ENCODE peak calls at places on chromosomes 3 and 15, in four cellular contexts. C is H1, U is A549, J is K562. I is an unnamed sample.

GRCh38 chr15:52483712-52484111 is 45.0 kb downstream of the MYO5A start:
- DNase-seq in U (no peak), C (no peak), J (no peak), I (no peak)

GRCh38 chr15:68210821-68211655 is 5.9 kb upstream of the CALML4 start:
- DNase-seq in U (peak), J (peak), C (no peak), I (no peak)

GRCh38 chr3:125075738-125076137 is 19.9 kb upstream of the HEG1 start:
- DNase-seq in C (no peak), J (no peak), U (no peak), I (no peak)

GRCh38 chr3:109685084-109686079 is 348.0 kb upstream of the DPPA4 start:
- DNase-seq in J (no peak), U (peak), C (no peak), I (no peak)

GRCh38 chr3:26280517-26280916 is 342.1 kb upstream of the LRRC3B start:
- DNase-seq in U (no peak), J (no peak), C (no peak), I (no peak)

GRCh38 chr3:107375682-107376081 is 1.6 kb upstream of the CCDC54 start:
- DNase-seq in U (no peak), C (no peak), J (no peak), I (no peak)

GRCh38 chr3:123412076-123412475 is 36.8 kb downstream of the ADCY5 start:
- DNase-seq in J (peak), U (no peak), C (no peak), I (no peak)

GRCh38 chr15:78208887-78209645 is 25.3 kb downstream of the ACSBG1 start:
- DNase-seq in J (no peak), U (no peak), C (no peak), I (no peak)

GRCh38 chr3:100429187-100429586 is 27.8 kb downstream of the LNP1 start:
- DNase-seq in U (no peak), J (no peak), C (no peak), I (no peak)

GRCh38 chr3:50627407-50628051 is 10.6 kb downstream of the MAPKAPK3 start:
- DNase-seq in J (peak), C (no peak), U (peak), I (no peak)

GRCh38 chr3:99713440-99713839 is 75.0 kb downstream of the COL8A1 start:
- DNase-seq in U (no peak), J (no peak), C (no peak), I (no peak)

GRCh38 chr3:71979155-71979554 is 194.2 kb upstream of the PROK2 start:
- DNase-seq in C (no peak), J (no peak), U (no peak), I (no peak)

GRCh38 chr3:16548721-16549120 is 35.2 kb upstream of the RFTN1 start:
- DNase-seq in J (no peak), U (no peak), C (no peak), I (no peak)

GRCh38 chr15:69723404-69724097 is 270.9 kb downstream of the RPLP1 start:
- DNase-seq in J (no peak), C (no peak), U (no peak), I (no peak)
- TF ChIP-seq USF2 in J (no peak), C (no peak), U (no peak), I (no peak)

DNA sequence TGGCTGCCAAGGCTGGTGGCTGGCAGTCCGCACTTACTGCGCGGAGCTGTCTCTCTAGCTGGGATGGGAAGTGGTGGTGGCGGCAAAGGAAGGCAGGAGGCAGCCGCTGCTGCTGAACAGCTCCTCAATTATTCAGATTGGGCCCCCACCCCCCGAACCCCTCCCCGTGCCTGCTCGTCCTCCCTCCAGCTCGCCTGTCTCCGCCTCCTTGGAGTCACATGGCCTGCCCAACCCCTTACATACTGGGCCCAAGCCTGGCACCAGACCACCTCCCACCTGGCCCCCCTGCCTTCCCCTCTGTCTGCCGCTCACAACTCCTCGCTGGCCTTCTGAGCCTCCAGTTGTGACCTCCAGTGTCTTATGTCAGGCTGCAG is at the start of gene SLC7A14:
- DNase-seq in C (no peak), J (no peak), U (no peak), I (no peak)
- TF ChIP-seq JUN in C (no peak), J (no peak), U (no peak), I (no peak)

GRCh38 chr15:88900309-88900981 is 5.1 kb upstream of the HAPLN3 start:
- DNase-seq in C (no peak), U (no peak), J (no peak), I (no peak)
- TF ChIP-seq KDM1A in C (no peak), U (no peak), J (no peak), I (no peak)

DNA sequence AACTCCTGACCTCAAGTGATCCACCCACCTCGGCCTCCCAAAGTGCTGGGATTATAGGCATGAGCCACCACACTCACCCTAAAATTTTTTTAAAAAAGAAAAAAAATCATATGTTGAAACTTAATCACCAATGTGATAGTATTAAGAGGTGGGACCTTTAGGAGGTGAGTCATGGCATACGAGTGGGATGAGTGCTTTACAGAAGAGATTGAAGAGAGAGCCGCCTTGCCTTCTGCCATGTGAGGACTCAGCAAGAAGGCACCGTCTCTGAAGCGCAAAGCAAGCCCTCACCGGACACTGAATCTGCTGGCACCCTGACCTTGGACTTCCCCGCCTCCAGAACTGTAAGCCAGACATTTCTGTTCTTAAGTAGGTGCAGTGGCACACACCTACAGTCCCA is 5.5 kb downstream of the ARPIN start:
- DNase-seq in C (no peak), U (no peak), J (no peak), I (no peak)
- TF ChIP-seq USF2 in C (no peak), U (no peak), J (no peak), I (no peak)

DNA sequence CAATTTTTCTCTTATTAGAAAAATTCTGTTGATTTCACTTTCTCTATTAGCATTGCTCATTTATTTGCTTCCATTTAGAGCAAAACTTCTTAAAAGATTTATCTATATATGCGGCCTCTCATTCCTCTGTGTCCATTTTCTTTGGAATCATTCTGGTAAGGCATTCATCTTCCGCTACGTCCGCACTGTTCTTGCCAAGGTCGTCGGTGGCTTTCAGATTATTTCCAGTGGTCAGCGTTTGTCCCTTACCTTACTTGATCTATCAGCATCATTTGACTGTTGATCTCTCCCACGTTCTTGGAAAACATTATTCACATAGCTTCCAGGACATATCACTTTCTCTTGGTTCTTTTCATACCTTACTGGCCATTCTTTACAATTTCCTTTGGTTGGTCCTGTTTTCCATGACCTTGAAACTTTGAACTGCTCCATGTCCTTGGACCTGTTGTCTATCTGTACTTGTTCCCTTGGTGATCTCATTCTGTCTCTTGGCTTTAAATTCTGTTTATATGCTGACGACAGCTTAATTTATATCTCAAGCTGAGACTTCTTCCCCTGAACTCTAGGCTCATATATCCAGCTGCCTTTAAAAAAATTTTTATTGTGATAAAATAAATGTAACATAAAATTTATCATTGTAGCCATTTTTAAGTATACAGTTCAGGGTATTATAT is 54.5 kb downstream of the SLMAP start:
- DNase-seq in J (no peak), C (no peak), U (no peak), I (peak)
- TF ChIP-seq JUN in J (no peak), C (no peak), U (no peak), I (no peak)

GRCh38 chr3:47365213-47366153 is 15.3 kb upstream of the PTPN23 start:
- DNase-seq in U (no peak), J (no peak), C (no peak), I (no peak)
- TF ChIP-seq KDM1A in U (no peak), J (no peak), C (no peak), I (no peak)

GRCh38 chr15:55403531-55403930 is 4.6 kb downstream of the CCPG1 start:
- DNase-seq in U (no peak), C (no peak), J (peak), I (peak)

GRCh38 chr15:55402707-55403106 is 5.5 kb downstream of the CCPG1 start:
- DNase-seq in U (no peak), J (peak), C (no peak), I (no peak)

GRCh38 chr15:55407949-55408766 is at the start of the genes CCPG1 and PIERCE2:
- DNase-seq in C (peak), U (peak), J (peak), I (peak)

GRCh38 chr15:55401786-55402246 is 6.3 kb downstream of the CCPG1 start:
- DNase-seq in C (no peak), J (peak), U (no peak), I (no peak)

DNA sequence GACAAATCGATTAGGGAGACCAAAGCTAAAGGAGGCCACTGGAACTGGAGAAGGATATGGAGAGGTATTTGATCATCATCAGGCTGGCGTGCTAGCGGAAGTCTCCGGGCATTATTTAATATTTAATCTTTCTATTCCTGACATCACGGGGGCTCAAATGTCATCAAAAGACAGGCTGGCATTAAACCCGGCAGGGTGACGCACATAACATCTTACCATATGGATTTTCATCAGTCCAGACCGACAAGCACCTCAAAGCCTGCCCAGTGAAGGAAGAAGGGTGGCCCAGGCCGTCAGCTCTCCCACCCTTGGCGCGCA is 569 bp downstream of the CCPG1 start:
- DNase-seq in J (no peak), U (peak), C (no peak), I (no peak)
- TF ChIP-seq USF2 in J (no peak), U (no peak), C (no peak), I (no peak)

GRCh38 chr3:15325228-15325627 is 7.2 kb downstream of the SH3BP5 start:
- DNase-seq in J (no peak), C (peak), U (no peak), I (no peak)
- TF ChIP-seq JUN in J (no peak), C (no peak), U (no peak), I (no peak)

GRCh38 chr15:81106560-81106959 is 27.5 kb upstream of the CFAP161 start:
- DNase-seq in J (peak), C (peak), U (peak), I (peak)
- TF ChIP-seq KDM1A in J (no peak), C (no peak), U (no peak), I (no peak)

GRCh38 chr15:101167791-101168462 is 83.9 kb downstream of the CHSY1 start:
- DNase-seq in J (peak), C (no peak), U (no peak), I (peak)
- TF ChIP-seq USF2 in J (no peak), C (no peak), U (no peak), I (no peak)